ENCODE peak calls at places on chromosome 9, in five cellular contexts. L is stimulated activated naive CD8-positive, alpha-beta T cell treated with anti-CD3 and anti-CD28 coated beads, Interleukin-15, Interleukin-2, amounts not matched to agents 100 U/mL and 50 U/mL, for 24 hours; V is stimulated activated effector memory CD8-positive, alpha-beta T cell treated with anti-CD3 and anti-CD28 coated beads, Interleukin-12 subunit alpha, Interleukin-12 subunit beta, amount 100 ng/mL, for 72 hours; A is activated naive CD4-positive, alpha-beta T cell treated with anti-CD3 and anti-CD28 coated beads, Interleukin-2, amount 50 U/mL, for 72 hours; W is SK-N-SH treated with all-trans-retinoic acid at 6 μM for 48 hours. Z is an unnamed sample.

GRCh38 chr9:89743576-89744254 is 138.9 kb downstream of the GADD45G start:
- ATAC-seq in L (peak; percentile 57), W (no peak), A (peak; percentile 89), V (peak; percentile 71), Z (peak; percentile 63)

GRCh38 chr9:121266906-121267650 is 884 bp upstream of the GSN start:
- ATAC-seq in L (no peak), V (no peak), W (no peak), A (no peak), Z (no peak)

GRCh38 chr9:37283730-37284235 is 138.7 kb upstream of the GRHPR start:
- ATAC-seq in V (no peak), L (peak; percentile 75), W (peak; percentile 82), A (peak; percentile 50), Z (peak; percentile 29)

GRCh38 chr9:127159949-127160610 is 37.6 kb upstream of the ANGPTL2 start:
- ATAC-seq in W (peak; percentile 8), V (no peak), L (no peak), A (no peak), Z (no peak)

GRCh38 chr9:91321691-91322090 is 40.0 kb downstream of the AUH start:
- ATAC-seq in L (no peak), A (no peak), W (no peak), V (no peak), Z (no peak)

GRCh38 chr9:71774917-71775316 is 6.6 kb upstream of the CEMIP2 start:
- ATAC-seq in V (peak; percentile 57), A (no peak), W (no peak), L (peak; percentile 72), Z (no peak)

GRCh38 chr9:20608582-20608981 is 13.7 kb downstream of the MLLT3 start:
- ATAC-seq in L (no peak), W (no peak), A (no peak), V (no peak), Z (no peak)

GRCh38 chr9:97534185-97534584 is 32.7 kb downstream of the TMOD1 start:
- ATAC-seq in W (no peak), A (no peak), V (no peak), L (no peak), Z (no peak)

GRCh38 chr9:95507456-95508241 is 9.1 kb downstream of the PTCH1 start:
- ATAC-seq in L (no peak), V (peak; percentile 7), A (peak; percentile 12), W (peak; percentile 3), Z (peak; percentile 5)

GRCh38 chr9:121596515-121596914 is 54.9 kb upstream of the DAB2IP start:
- ATAC-seq in W (no peak), L (no peak), V (no peak), A (no peak), Z (no peak)

GRCh38 chr9:114261026-114261425 is 61.9 kb upstream of the ORM1 start:
- ATAC-seq in W (no peak), V (no peak), A (no peak), L (no peak), Z (no peak)

GRCh38 chr9:121652037-121652837 is 803 bp downstream of the DAB2IP start:
- ATAC-seq in V (no peak), A (no peak), W (peak; percentile 25), L (no peak), Z (no peak)

GRCh38 chr9:96618209-96619108 is 1.2 kb downstream of the CDC14B start:
- ATAC-seq in L (no peak), A (no peak), W (peak; percentile 70), V (peak; percentile 45), Z (peak; percentile 36)

GRCh38 chr9:21831841-21832509 is 29.5 kb downstream of the MTAP start:
- ATAC-seq in L (peak; percentile 90), W (no peak), A (peak; percentile 93), V (peak; percentile 96), Z (peak; percentile 93)

GRCh38 chr9:92325991-92326500 is 293 bp downstream of the CENPP start:
- ATAC-seq in W (no peak), V (peak; percentile 1), L (peak; percentile 2), A (no peak), Z (no peak)

GRCh38 chr9:112288029-112288428 is 45.4 kb downstream of the PTBP3 start:
- ATAC-seq in V (no peak), A (no peak), W (no peak), L (no peak), Z (no peak)

GRCh38 chr9:97284798-97285197 is 22.7 kb upstream of the CCDC180 start:
- ATAC-seq in W (no peak), L (no peak), A (no peak), V (no peak), Z (no peak)

GRCh38 chr9:128085852-128086409 is 17.9 kb downstream of the SLC25A25 start:
- ATAC-seq in L (no peak), V (no peak), A (no peak), W (no peak), Z (no peak)

GRCh38 chr9:77087506-77087905 is 68.1 kb downstream of the FOXB2 start:
- ATAC-seq in V (no peak), A (no peak), W (no peak), L (no peak), Z (no peak)

GRCh38 chr9:123678038-123678877 is 251.7 kb downstream of the DENND1A start:
- ATAC-seq in V (no peak), W (peak; percentile 18), L (no peak), A (no peak), Z (no peak)

GRCh38 chr9:132486706-132487350 is 76.8 kb downstream of the CFAP77 start:
- ATAC-seq in W (no peak), V (peak; percentile 96), L (peak; percentile 96), A (peak; percentile 89), Z (peak; percentile 97)

GRCh38 chr9:8262625-8263622 is 463.3 kb upstream of the DMAC1 start:
- ATAC-seq in W (no peak), L (peak; percentile 14), V (no peak), A (no peak), Z (no peak)

GRCh38 chr9:19998823-19999455 is 210.1 kb upstream of the SLC24A2 start:
- ATAC-seq in L (peak; percentile 44), W (no peak), A (peak; percentile 56), V (peak; percentile 42), Z (peak; percentile 52)

GRCh38 chr9:68536876-68537490 is 3.7 kb downstream of the TMEM252 start:
- ATAC-seq in L (no peak), V (peak; percentile 22), W (no peak), A (no peak), Z (no peak)

GRCh38 chr9:74092491-74092834 is 404.7 kb upstream of the RORB start:
- ATAC-seq in W (no peak), A (no peak), L (no peak), V (no peak), Z (no peak)

GRCh38 chr9:130825051-130825651 is 9.9 kb upstream of the ABL1 start:
- ATAC-seq in V (no peak), A (no peak), L (no peak), W (peak; percentile 92), Z (no peak)

GRCh38 chr9:115595951-115596742 is 478.2 kb upstream of the TNC start:
- ATAC-seq in V (no peak), L (no peak), W (peak; percentile 68), A (no peak), Z (no peak)

Z was measured in activated T-helper 17 cell treated with anti-CD3 and anti-CD28 coated beads, Interleukin-2, amount 50 U/mL, for 72 hours.